ENCODE peak calls at places on chromosome 21, in seven cellular contexts. F, K, N, T, Z, G and P are unnamed samples.

GRCh38 chr21:21688877-21689276 is 690.7 kb downstream of the NCAM2 start:
- DNase-seq in K (no peak), F (no peak), G (no peak), Z (no peak), N (no peak), T (no peak), P (no peak)

GRCh38 chr21:44966135-44967081 is 26.6 kb downstream of the SLX9 start:
- DNase-seq in K (no peak), N (no peak), F (no peak), Z (peak; percentile 61), T (no peak), G (no peak), P (peak; percentile 91)

GRCh38 chr21:35303085-35303484 is 254.0 kb upstream of the RUNX1 start:
- DNase-seq in Z (no peak), F (no peak), N (no peak), G (no peak), T (no peak), K (no peak), P (no peak)

GRCh38 chr21:44865561-44866280 is 7.8 kb downstream of the PTTG1IP start:
- DNase-seq in N (no peak), F (no peak), T (no peak), K (no peak), Z (no peak), G (peak; percentile 65), P (peak; percentile 59)

GRCh38 chr21:43282358-43283120 is 113.7 kb downstream of the CRYAA start:
- DNase-seq in K (no peak), N (no peak), F (no peak), T (no peak), Z (no peak), G (no peak), P (no peak)

GRCh38 chr21:33789697-33790096 is 125.9 kb downstream of the ATP5PO start:
- DNase-seq in N (no peak), Z (no peak), F (no peak), K (no peak), G (no peak), T (no peak), P (no peak)

GRCh38 chr21:32538147-32538792 is 47.1 kb downstream of the TCP10L start:
- DNase-seq in N (no peak), Z (no peak), F (no peak), K (no peak), G (no peak), T (no peak), P (no peak)

GRCh38 chr21:27480841-27481261 is 514.0 kb upstream of the ADAMTS5 start:
- DNase-seq in Z (no peak), F (no peak), T (no peak), K (no peak), N (no peak), G (no peak), P (no peak)

GRCh38 chr21:35321322-35322200 is 272.5 kb upstream of the RUNX1 start:
- DNase-seq in K (no peak), T (no peak), N (no peak), Z (no peak), F (no peak), G (no peak), P (no peak)

GRCh38 chr21:44503901-44504399 is 36.0 kb downstream of the KRTAP10-1 start:
- DNase-seq in T (no peak), K (no peak), G (no peak), F (no peak), Z (no peak), N (no peak), P (no peak)

GRCh38 chr21:32653326-32653901 is 41.2 kb upstream of the CFAP298 start:
- DNase-seq in N (no peak), T (no peak), Z (no peak), G (no peak), K (peak; percentile 54), F (no peak), P (no peak)

GRCh38 chr21:40151611-40152010 is 284.4 kb downstream of the PCP4 start:
- DNase-seq in T (no peak), K (no peak), N (no peak), Z (no peak), F (no peak), G (no peak), P (no peak)

GRCh38 chr21:25425156-25425555 is 182.1 kb downstream of the MRPL39 start:
- DNase-seq in T (no peak), F (no peak), K (no peak), N (no peak), G (no peak), Z (no peak), P (no peak)

GRCh38 chr21:31781737-31782136 is 49.8 kb upstream of the SCAF4 start:
- DNase-seq in K (no peak), F (no peak), G (no peak), Z (peak; percentile 22), N (no peak), T (no peak), P (peak; percentile 66)

GRCh38 chr21:21624674-21625073 is 626.5 kb downstream of the NCAM2 start:
- DNase-seq in Z (no peak), K (no peak), N (no peak), F (no peak), G (no peak), T (no peak), P (no peak)

GRCh38 chr21:21101911-21102310 is 103.7 kb downstream of the NCAM2 start:
- DNase-seq in F (no peak), K (peak; percentile 10), Z (no peak), T (no peak), G (no peak), N (no peak), P (no peak)

GRCh38 chr21:45040739-45041138 is 33.6 kb upstream of the ADARB1 start:
- DNase-seq in K (no peak), G (no peak), F (no peak), T (no peak), Z (no peak), N (no peak), P (peak; percentile 62)

GRCh38 chr21:30924171-30924680 is 42.8 kb upstream of the KRTAP11-1 start:
- DNase-seq in T (no peak), K (no peak), G (no peak), Z (no peak), N (no peak), F (no peak), P (no peak)

GRCh38 chr21:20949884-20950283 is 48.3 kb upstream of the NCAM2 start:
- DNase-seq in K (no peak), G (no peak), F (no peak), N (no peak), T (no peak), Z (no peak), P (no peak)

GRCh38 chr21:43644609-43645008 is 14.7 kb downstream of the HSF2BP start:
- DNase-seq in G (no peak), T (no peak), N (no peak), Z (no peak), K (no peak), F (no peak), P (no peak)

GRCh38 chr21:46184625-46185555 is 631 bp upstream of the SPATC1L start:
- DNase-seq in Z (peak; percentile 81), K (peak; percentile 86), T (peak; percentile 71), G (peak; percentile 71), F (peak; percentile 63), N (peak; percentile 81), P (peak; percentile 94)
- TF ChIP-seq EP300 in Z (no peak), K (no peak), T (peak; percentile 34), G (no peak), F (no peak), N (no peak), P (no peak)

GRCh38 chr21:41368361-41369104 is 6.7 kb downstream of the MX2 start:
- DNase-seq in F (no peak), N (no peak), T (no peak), Z (no peak), K (no peak), G (no peak), P (peak; percentile 61)
- H3K4me3 ChIP-seq in F (peak overlapping the region; percentile 78), N (no peak overlapping the region), T (no peak overlapping the region), Z (no peak overlapping the region), K (no peak overlapping the region), G (peak overlapping the region; percentile 27), P (peak overlapping the region; percentile 45)

DNA sequence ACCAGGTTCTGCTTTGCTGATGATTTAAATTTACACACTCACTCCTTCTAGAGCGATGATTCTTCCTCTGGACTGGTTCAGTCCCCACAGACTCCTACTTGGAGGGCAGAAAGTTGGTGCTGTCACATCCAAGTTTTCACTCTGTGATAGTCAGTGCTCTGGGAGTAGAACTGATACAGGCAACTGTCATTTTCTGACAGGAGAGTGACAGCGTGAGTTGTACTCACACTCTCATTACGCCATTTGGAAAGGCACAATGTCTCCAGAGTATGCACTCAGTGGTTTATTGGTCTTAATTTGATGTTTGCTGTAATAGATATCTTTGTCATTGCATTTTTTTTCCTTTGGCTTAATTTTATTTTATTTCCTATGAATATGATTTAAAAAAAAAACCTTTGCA is 96.0 kb downstream of the GRIK1 start:
- DNase-seq in K (no peak), T (no peak), Z (no peak), F (no peak), N (no peak), G (no peak), P (no peak)
- TF ChIP-seq EP300 in K (no peak), T (no peak), Z (no peak), F (no peak), N (no peak), G (no peak), P (no peak)

GRCh38 chr21:28900481-28900880 is 92.2 kb downstream of the LTN1 start:
- DNase-seq in K (no peak), Z (no peak), N (no peak), F (no peak), G (no peak), T (no peak), P (no peak)

GRCh38 chr21:28904961-28905435 is 87.7 kb downstream of the LTN1 start:
- DNase-seq in K (no peak), T (no peak), G (no peak), N (peak; percentile 31), Z (no peak), F (no peak), P (no peak)

GRCh38 chr21:28903448-28903847 is 89.2 kb downstream of the LTN1 start:
- DNase-seq in K (no peak), F (no peak), G (no peak), Z (no peak), N (no peak), T (no peak), P (no peak)

GRCh38 chr21:28899220-28899619 is 93.5 kb downstream of the LTN1 start:
- DNase-seq in Z (no peak), K (no peak), F (no peak), N (no peak), T (no peak), G (no peak), P (no peak)

GRCh38 chr21:28899744-28900143 is 92.9 kb downstream of the LTN1 start:
- DNase-seq in T (no peak), F (no peak), Z (no peak), N (no peak), K (no peak), G (no peak), P (no peak)
- H3K4me3 ChIP-seq in T (no peak overlapping the region), F (no peak overlapping the region), Z (no peak overlapping the region), N (no peak overlapping the region), K (no peak overlapping the region), G (no peak overlapping the region), P (no peak overlapping the region)

GRCh38 chr21:14876464-14876863 is 188.3 kb downstream of the NRIP1 start:
- DNase-seq in T (no peak), K (no peak), G (no peak), F (no peak), N (peak; percentile 19), Z (no peak), P (no peak)
- TF ChIP-seq EP300 in T (no peak), K (no peak), G (no peak), F (no peak), N (no peak), Z (no peak), P (no peak)